ENCODE peak calls at places on chromosomes 4 and X, in six cellular contexts. D is mesenchymal stem cell, S is IMR-90, X is H9, Q is neuronal stem cell, R is H1. N is an unnamed sample.

GRCh38 chr4:173171098-173171497 is 2.5 kb downstream of the GALNT7 start:
- DNase-seq in D (peak), S (peak), X (no peak), Q (no peak), R (no peak), N (no peak)

GRCh38 chrX:57817302-57817701 is 93.0 kb downstream of the ZXDA start:
- DNase-seq in D (no peak), S (no peak), X (no peak), Q (no peak), R (no peak), N (no peak)

GRCh38 chrX:136115124-136115908 is 32.0 kb upstream of the FHL1 start:
- DNase-seq in D (no peak), S (peak), X (no peak), Q (no peak), R (no peak), N (peak)

GRCh38 chr4:98838977-98839618 is 89.8 kb downstream of the EIF4E start:
- DNase-seq in D (peak), S (peak), X (no peak), Q (no peak), R (no peak), N (peak)

GRCh38 chrX:137427813-137428212 is 138.1 kb upstream of the ZIC3 start:
- DNase-seq in D (peak), S (no peak), X (no peak), Q (no peak), R (no peak), N (no peak)

GRCh38 chrX:136168929-136169735 is 21.8 kb downstream of the FHL1 start:
- DNase-seq in D (peak), S (peak), X (peak), Q (peak), R (peak), N (peak)

GRCh38 chrX:114363346-114363745 is 220.5 kb upstream of the HTR2C start:
- DNase-seq in D (no peak), S (no peak), X (no peak), Q (no peak), R (no peak), N (no peak)

GRCh38 chrX:51463322-51463721 is 33.1 kb downstream of the NUDT11 start:
- DNase-seq in D (no peak), S (no peak), X (no peak), Q (no peak), R (no peak), N (no peak)

GRCh38 chrX:70479197-70479969 is 34.7 kb downstream of the DLG3 start:
- DNase-seq in D (peak), S (peak), X (no peak), Q (no peak), R (no peak), N (no peak)

GRCh38 chr4:87423313-87424031 is 1.1 kb downstream of the NUDT9 start:
- DNase-seq in D (peak), S (no peak), X (no peak), Q (no peak), R (no peak), N (no peak)

GRCh38 chrX:85109235-85109634 is 105.6 kb downstream of the APOOL start:
- DNase-seq in D (no peak), S (no peak), X (peak), Q (no peak), R (no peak), N (peak)

GRCh38 chrX:63475200-63475599 is 124.1 kb upstream of the SPIN4 start:
- DNase-seq in D (no peak), S (no peak), X (no peak), Q (no peak), R (no peak), N (no peak)

GRCh38 chr4:7775396-7775795 is 164.3 kb downstream of the AFAP1 start:
- DNase-seq in D (no peak), S (no peak), X (no peak), Q (no peak), R (no peak), N (no peak)

GRCh38 chr4:10305816-10306215 is 151.4 kb downstream of the ZNF518B start:
- DNase-seq in D (no peak), S (no peak), X (no peak), Q (no peak), R (no peak), N (no peak)

GRCh38 chr4:124970011-124970410 is 257.5 kb upstream of the ANKRD50 start:
- DNase-seq in D (peak), S (peak), X (no peak), Q (no peak), R (no peak), N (no peak)

GRCh38 chrX:68365356-68365755 is 67.9 kb downstream of the OPHN1 start:
- DNase-seq in D (peak), S (peak), X (no peak), Q (no peak), R (no peak), N (no peak)

GRCh38 chr4:2105559-2105958 is 46.4 kb downstream of the NAT8L start:
- DNase-seq in D (no peak), S (peak), X (no peak), Q (no peak), R (no peak), N (no peak)

GRCh38 chrX:17375631-17376380 is 806 bp downstream of the NHS start:
- DNase-seq in D (peak), S (peak), X (peak), Q (peak), R (no peak), N (peak)

GRCh38 chr4:20019310-20020015 is 232.2 kb upstream of the SLIT2 start:
- DNase-seq in D (no peak), S (peak), X (no peak), Q (no peak), R (no peak), N (no peak)

GRCh38 chrX:37644381-37645305 is 40.9 kb upstream of the XK start:
- DNase-seq in D (no peak), S (no peak), X (no peak), Q (no peak), R (no peak), N (peak)

GRCh38 chrX:8864151-8864550 is 63.0 kb upstream of the FAM9A start:
- DNase-seq in D (no peak), S (no peak), X (no peak), Q (no peak), R (no peak), N (no peak)

GRCh38 chr4:87132035-87132434 is 88.4 kb downstream of the KLHL8 start:
- DNase-seq in D (no peak), S (no peak), X (no peak), Q (no peak), R (no peak), N (peak)

GRCh38 chr4:109816082-109816442 is 500 bp downstream of the GAR1 start:
- DNase-seq in D (no peak), S (no peak), X (no peak), Q (no peak), R (no peak), N (no peak)

GRCh38 chr4:155603360-155603891 is 63.2 kb upstream of the GUCY1A1 start:
- DNase-seq in D (no peak), S (no peak), X (no peak), Q (no peak), R (no peak), N (peak)

GRCh38 chr4:2095236-2096072 is 36.3 kb downstream of the NAT8L start:
- DNase-seq in D (no peak), S (no peak), X (no peak), Q (no peak), R (no peak), N (no peak)

GRCh38 chr4:76905521-76905920 is 7.6 kb upstream of the SOWAHB start:
- DNase-seq in D (peak), S (peak), X (no peak), Q (no peak), R (no peak), N (peak)

GRCh38 chr4:69524708-69525107 is 29.0 kb upstream of the UGT2B4 start:
- DNase-seq in D (no peak), S (no peak), X (no peak), Q (no peak), R (no peak), N (peak)

GRCh38 chr4:101655005-101655404 is 135.5 kb upstream of the BANK1 start:
- DNase-seq in D (no peak), S (no peak), X (no peak), Q (no peak), R (no peak), N (peak)

GRCh38 chr4:82560853-82561744 is 689 bp downstream of the TMEM150C start:
- DNase-seq in D (no peak), S (no peak), X (peak), Q (no peak), R (no peak), N (peak)
- H3K4ac ChIP-seq in D (no peak), S (no peak), X (no peak), Q (no peak), R (no peak), N (no peak)

DNA sequence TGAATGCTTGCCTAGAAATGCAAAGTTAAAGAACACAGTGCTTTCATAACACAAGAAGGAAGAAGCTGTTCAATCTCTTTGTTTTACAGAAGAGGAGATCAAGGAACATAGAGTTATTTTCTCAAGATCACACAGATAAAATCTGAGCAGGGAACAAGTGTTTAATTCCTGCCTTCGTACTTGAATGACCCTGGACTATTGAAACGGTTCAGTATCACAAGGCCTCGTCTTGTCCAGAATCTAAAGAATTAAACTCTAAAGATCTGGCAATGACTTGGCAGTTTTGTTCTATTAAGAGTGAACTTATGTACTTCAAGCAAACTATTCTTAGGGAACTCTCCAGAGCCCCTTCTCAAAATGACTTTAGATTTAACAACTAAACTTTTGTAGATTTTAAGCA is 97.7 kb downstream of the ANXA5 start:
- DNase-seq in D (peak), S (no peak), X (no peak), Q (no peak), R (no peak), N (no peak)
- H3K14ac ChIP-seq in D (no peak), S (no peak), X (no peak), Q (no peak), R (no peak), N (no peak)

GRCh38 chr4:38449506-38450174 is 214.4 kb upstream of the KLF3 start:
- DNase-seq in D (no peak), S (peak), X (peak), Q (no peak), R (no peak), N (peak)
- H3K4ac ChIP-seq in D (no peak), S (no peak), X (no peak), Q (no peak), R (no peak), N (no peak)

DNA sequence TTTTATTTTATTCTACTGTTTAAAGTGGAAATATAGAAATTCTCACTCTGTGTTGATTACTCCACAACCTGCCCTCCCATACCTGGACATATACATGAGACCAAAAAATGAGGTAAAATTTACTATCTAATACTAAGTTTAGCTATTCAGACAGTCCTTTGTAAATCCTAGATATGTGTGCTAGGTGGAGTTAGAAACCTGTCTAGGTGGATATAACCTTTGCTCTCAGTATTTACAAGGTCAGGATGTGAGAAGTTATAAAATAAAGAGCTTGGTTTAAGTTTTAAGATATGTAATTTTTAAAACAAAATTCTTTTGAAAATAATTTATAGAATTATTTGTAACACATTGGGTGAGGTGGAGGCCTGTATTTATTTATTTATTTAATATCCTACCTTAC is 221.5 kb downstream of the PCDH7 start:
- DNase-seq in D (no peak), S (no peak), X (no peak), Q (no peak), R (no peak), N (no peak)
- H3K14ac ChIP-seq in D (no peak), S (no peak), X (no peak), Q (no peak), R (no peak), N (no peak)

N was measured in trophoblast cell.